ENCODE peak calls at places on chromosomes 2 and 18, in four cellular contexts. One of them, this sample, is unnamed.
A peak's percentile ranks its signal among the peaks of the same experiment; 100 is the strongest.

GRCh38 chr2:40032650-40033319 is 253.7 kb upstream of the THUMPD2 start:
- DNase-seq in SK-N-SH: no peak
- DNase-seq in HCT116: no peak
- DNase-seq in GM23338: no peak
- DNase-seq in this sample: no peak

GRCh38 chr2:18378020-18378653 is 182.3 kb downstream of the RDH14 start:
- DNase-seq in GM23338: peak; percentile 65
- DNase-seq in HCT116: peak; percentile 19
- DNase-seq in SK-N-SH: peak; percentile 62
- DNase-seq in this sample: no peak

GRCh38 chr2:111627256-111627655 is 256.7 kb downstream of the ANAPC1 start:
- DNase-seq in SK-N-SH: no peak
- DNase-seq in GM23338: no peak
- DNase-seq in HCT116: no peak
- DNase-seq in this sample: no peak

GRCh38 chr2:54710216-54710615 is 13.2 kb upstream of the EML6 start:
- DNase-seq in SK-N-SH: no peak
- DNase-seq in GM23338: no peak
- DNase-seq in HCT116: no peak
- DNase-seq in this sample: no peak

GRCh38 chr18:3140342-3140741 is 79.4 kb downstream of the MYOM1 start:
- DNase-seq in GM23338: no peak
- DNase-seq in HCT116: no peak
- DNase-seq in SK-N-SH: no peak
- DNase-seq in this sample: no peak

GRCh38 chr2:70935468-70936164 is at the start of gene ATP6V1B1:
- DNase-seq in GM23338: peak; percentile 59
- DNase-seq in SK-N-SH: no peak
- DNase-seq in HCT116: no peak
- DNase-seq in this sample: peak; percentile 58

GRCh38 chr18:46387426-46388131 is 269.4 kb downstream of the LOXHD1 start:
- DNase-seq in SK-N-SH: peak; percentile 38
- DNase-seq in HCT116: no peak
- DNase-seq in GM23338: no peak
- DNase-seq in this sample: no peak

GRCh38 chr2:231904161-231904611 is 22.0 kb downstream of the NPPC start:
- DNase-seq in GM23338: no peak
- DNase-seq in SK-N-SH: no peak
- DNase-seq in HCT116: no peak
- DNase-seq in this sample: no peak

GRCh38 chr2:28305202-28305601 is 87.5 kb upstream of the FOSL2 start:
- DNase-seq in HCT116: no peak
- DNase-seq in GM23338: no peak
- DNase-seq in SK-N-SH: no peak
- DNase-seq in this sample: no peak

GRCh38 chr2:11343626-11344341 is 652 bp downstream of the ROCK2 start:
- DNase-seq in SK-N-SH: peak; percentile 81
- DNase-seq in GM23338: peak; percentile 70
- DNase-seq in HCT116: no peak
- DNase-seq in this sample: no peak

GRCh38 chr2:203710211-203710610 is 3.8 kb downstream of the CD28 start:
- DNase-seq in GM23338: no peak
- DNase-seq in HCT116: no peak
- DNase-seq in SK-N-SH: no peak
- DNase-seq in this sample: no peak

GRCh38 chr2:203707530-203707929 is 1.1 kb downstream of the CD28 start:
- DNase-seq in SK-N-SH: no peak
- DNase-seq in GM23338: no peak
- DNase-seq in HCT116: no peak
- DNase-seq in this sample: no peak

GRCh38 chr2:203708846-203709815 is 2.7 kb downstream of the CD28 start:
- DNase-seq in GM23338: no peak
- DNase-seq in SK-N-SH: no peak
- DNase-seq in HCT116: no peak
- DNase-seq in this sample: no peak

GRCh38 chr2:203705184-203705583 is 1.3 kb upstream of the CD28 start:
- DNase-seq in HCT116: no peak
- DNase-seq in GM23338: no peak
- DNase-seq in SK-N-SH: no peak
- DNase-seq in this sample: no peak

GRCh38 chr2:203706403-203706802 is at the start of gene CD28:
- DNase-seq in SK-N-SH: no peak
- DNase-seq in HCT116: no peak
- DNase-seq in GM23338: no peak
- DNase-seq in this sample: no peak
- TF ChIP-seq POLR2AphosphoS5 in SK-N-SH: no peak
- TF ChIP-seq POLR2AphosphoS5 in HCT116: no peak
- TF ChIP-seq POLR2AphosphoS5 in GM23338: no peak
- TF ChIP-seq POLR2AphosphoS5 in this sample: peak; percentile 40

GRCh38 chr2:26685312-26685711 is 7.2 kb upstream of the KCNK3 start:
- DNase-seq in HCT116: no peak
- DNase-seq in GM23338: no peak
- DNase-seq in SK-N-SH: peak; percentile 83
- DNase-seq in this sample: no peak
- TF ChIP-seq CTCF in HCT116: no peak
- TF ChIP-seq CTCF in GM23338: no peak
- TF ChIP-seq CTCF in SK-N-SH: no peak
- TF ChIP-seq CTCF in this sample: no peak

GRCh38 chr2:227153307-227153706 is 10.7 kb downstream of the COL4A4 start:
- DNase-seq in SK-N-SH: no peak
- DNase-seq in GM23338: no peak
- DNase-seq in HCT116: no peak
- DNase-seq in this sample: no peak
- H3K27ac ChIP-seq in SK-N-SH: no peak overlapping the region
- H3K27ac ChIP-seq in GM23338: no peak overlapping the region
- H3K27ac ChIP-seq in HCT116: no peak overlapping the region
- H3K27ac ChIP-seq in this sample: no peak overlapping the region

DNA sequence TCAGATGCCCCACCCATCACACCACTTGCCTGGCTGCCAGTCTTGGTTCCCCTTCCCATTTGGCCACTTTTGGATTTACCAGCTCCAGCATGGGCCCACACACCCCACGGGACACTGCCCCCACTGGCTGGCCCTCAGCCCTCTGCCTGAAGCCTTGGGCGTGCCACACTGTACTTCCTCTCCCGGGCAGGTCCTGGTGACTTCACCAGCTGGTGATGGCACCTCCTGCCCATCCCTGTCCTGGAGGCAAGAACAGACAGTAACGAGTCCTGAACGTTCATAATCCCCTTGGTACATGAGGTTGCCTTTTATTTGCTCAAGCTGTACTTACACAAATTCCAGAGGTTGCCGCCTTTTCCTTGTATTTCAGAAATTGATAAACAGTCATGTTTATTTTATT is 81.1 kb downstream of the TMEM17 start:
- DNase-seq in HCT116: no peak
- DNase-seq in SK-N-SH: no peak
- DNase-seq in GM23338: no peak
- DNase-seq in this sample: no peak
- TF ChIP-seq POLR2AphosphoS5 in HCT116: no peak
- TF ChIP-seq POLR2AphosphoS5 in SK-N-SH: no peak
- TF ChIP-seq POLR2AphosphoS5 in GM23338: no peak
- TF ChIP-seq POLR2AphosphoS5 in this sample: no peak

GRCh38 chr2:74333175-74333574 is 10.0 kb downstream of the SLC4A5 start:
- DNase-seq in GM23338: peak; percentile 77
- DNase-seq in HCT116: peak; percentile 19
- DNase-seq in SK-N-SH: peak; percentile 22
- DNase-seq in this sample: no peak
- TF ChIP-seq CTCF in GM23338: peak; percentile 86
- TF ChIP-seq CTCF in HCT116: peak; percentile 61
- TF ChIP-seq CTCF in SK-N-SH: peak; percentile 47
- TF ChIP-seq CTCF in this sample: no peak

DNA sequence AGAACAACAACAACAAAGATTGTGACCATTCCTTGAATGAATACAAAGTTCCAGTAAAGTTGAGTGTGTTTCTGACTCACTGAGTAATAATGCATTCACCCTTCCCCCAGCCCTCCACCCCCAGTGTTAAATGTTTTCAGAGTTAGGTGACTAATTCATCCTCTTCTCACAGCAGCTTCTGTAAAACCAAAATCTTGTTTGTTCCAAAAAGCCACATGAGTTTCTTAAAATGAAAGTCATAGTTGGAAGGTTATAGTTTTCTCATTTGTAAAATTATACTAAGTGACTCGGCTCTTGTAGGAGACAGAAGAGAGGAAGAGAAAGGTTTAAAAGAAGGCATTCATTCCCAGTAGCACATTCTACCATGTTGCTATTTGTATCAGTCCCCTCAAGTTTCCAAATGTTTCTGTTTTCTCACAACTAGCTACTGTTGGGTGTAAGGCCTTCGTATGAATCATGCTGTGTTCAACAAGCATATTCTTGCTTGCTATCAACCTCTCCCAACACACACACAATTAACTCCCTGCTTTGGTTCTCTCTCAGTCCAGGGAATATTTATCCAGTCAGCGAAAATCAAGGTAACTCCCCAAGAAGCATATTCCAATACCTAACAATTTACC is 75.3 kb downstream of the MBD2 start:
- DNase-seq in HCT116: peak; percentile 63
- DNase-seq in GM23338: peak; percentile 14
- DNase-seq in SK-N-SH: no peak
- DNase-seq in this sample: no peak
- H3K27ac ChIP-seq in HCT116: peak overlapping the region; percentile 74
- H3K27ac ChIP-seq in GM23338: no peak overlapping the region
- H3K27ac ChIP-seq in SK-N-SH: peak overlapping the region; percentile 67
- H3K27ac ChIP-seq in this sample: no peak overlapping the region

DNA sequence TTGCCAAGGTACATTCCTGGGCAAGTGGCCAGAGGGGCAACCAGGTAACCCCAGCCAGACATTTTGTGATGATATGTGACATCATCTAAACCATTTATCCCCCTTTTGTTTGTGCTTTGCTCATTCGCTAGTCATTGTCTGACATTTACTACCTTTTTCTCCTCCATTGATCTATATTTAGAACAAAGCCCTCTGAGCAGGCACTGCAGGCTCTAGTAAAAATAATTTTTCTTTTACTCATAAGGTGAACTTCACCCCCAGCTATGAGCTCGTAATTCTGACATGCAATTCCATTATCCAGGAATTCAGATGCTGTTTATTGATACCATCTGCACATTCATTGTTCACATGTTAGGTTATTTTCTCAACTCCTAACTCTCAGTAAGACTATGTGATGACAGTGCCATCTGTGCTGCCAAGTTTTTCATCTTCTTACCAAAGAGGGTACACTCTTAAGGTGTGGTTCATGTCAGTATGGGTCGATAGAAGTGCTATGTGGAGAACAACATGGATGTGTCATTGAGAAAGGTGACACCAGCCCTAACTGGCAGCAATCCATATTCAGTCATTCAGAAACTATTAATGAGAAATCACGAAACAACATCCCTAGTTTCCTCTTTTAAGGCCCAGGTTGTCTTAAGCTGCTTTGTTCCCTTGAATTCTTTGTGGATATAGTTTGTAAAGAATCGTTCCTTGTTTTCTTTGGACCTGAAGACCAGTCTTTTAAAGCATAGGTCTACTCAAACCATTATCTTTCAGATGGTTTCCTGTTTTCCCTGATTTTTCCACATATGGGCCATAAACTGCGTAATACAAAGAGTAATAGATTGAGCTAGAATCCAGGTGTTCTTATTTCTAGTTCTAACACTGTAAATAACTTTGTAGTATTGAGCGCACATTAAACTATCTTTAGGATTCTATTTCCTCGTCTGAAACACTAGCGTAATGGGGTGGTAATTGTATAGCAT is 978.1 kb upstream of the CDH2 start:
- DNase-seq in GM23338: no peak
- DNase-seq in HCT116: peak; percentile 66
- DNase-seq in SK-N-SH: no peak
- DNase-seq in this sample: peak; percentile 27
- TF ChIP-seq POLR2AphosphoS5 in GM23338: no peak
- TF ChIP-seq POLR2AphosphoS5 in HCT116: no peak
- TF ChIP-seq POLR2AphosphoS5 in SK-N-SH: peak; percentile 72
- TF ChIP-seq POLR2AphosphoS5 in this sample: no peak

GRCh38 chr18:70578480-70578879 is 289.6 kb downstream of the SOCS6 start:
- DNase-seq in SK-N-SH: no peak
- DNase-seq in GM23338: no peak
- DNase-seq in HCT116: no peak
- DNase-seq in this sample: no peak
- TF ChIP-seq CTCF in SK-N-SH: no peak
- TF ChIP-seq CTCF in GM23338: no peak
- TF ChIP-seq CTCF in HCT116: no peak
- TF ChIP-seq CTCF in this sample: no peak

GRCh38 chr2:179106342-179107178 is 56.6 kb upstream of the CCDC141 start:
- DNase-seq in HCT116: peak; percentile 83
- DNase-seq in GM23338: no peak
- DNase-seq in SK-N-SH: peak; percentile 3
- DNase-seq in this sample: peak; percentile 45
- H3K27ac ChIP-seq in HCT116: no peak overlapping the region
- H3K27ac ChIP-seq in GM23338: no peak overlapping the region
- H3K27ac ChIP-seq in SK-N-SH: no peak overlapping the region
- H3K27ac ChIP-seq in this sample: peak overlapping the region; percentile 45

DNA sequence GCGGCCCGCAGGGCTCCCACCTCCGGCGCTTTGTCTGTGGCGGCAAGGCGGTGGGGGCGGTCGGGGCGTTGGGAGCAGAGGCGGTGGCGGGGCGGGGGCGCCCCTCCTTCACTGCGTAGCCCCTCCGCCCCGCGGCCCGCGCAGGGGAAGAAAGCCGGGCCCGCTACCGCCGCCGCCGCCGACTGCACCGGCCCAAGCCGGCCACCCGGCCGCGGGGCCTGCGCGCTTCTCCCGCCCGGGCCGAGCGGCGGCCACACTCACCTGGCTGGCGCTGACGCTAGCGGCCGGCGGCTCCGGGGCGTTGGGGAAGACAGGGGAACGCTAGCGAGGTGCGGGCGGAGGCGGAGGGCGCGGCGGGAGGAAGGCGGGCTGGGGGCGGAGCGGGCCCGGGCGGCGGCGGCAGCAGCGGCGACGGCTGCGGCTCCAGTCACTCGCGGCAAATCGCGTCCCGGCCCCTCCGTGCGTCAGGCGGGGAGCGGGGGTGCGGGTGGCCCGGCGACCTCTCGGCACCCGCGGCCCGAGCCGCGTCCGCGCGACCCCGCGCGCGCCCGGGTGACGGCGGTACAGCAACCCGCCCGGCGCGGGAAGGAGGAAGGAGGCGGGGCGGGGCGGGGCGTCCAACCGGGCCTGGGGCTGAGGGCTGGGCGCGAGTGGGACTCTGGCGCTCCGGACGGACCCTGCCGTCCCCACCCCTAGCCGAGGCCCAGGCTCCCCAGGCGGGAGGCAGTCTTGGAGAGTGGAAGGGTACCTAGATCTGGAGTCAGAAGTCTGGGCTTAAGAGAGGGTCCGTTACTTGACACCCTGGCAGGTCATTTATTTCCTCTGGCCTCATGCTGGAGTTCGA is at the start of gene SESTD1:
- DNase-seq in GM23338: peak; percentile 74
- DNase-seq in HCT116: no peak
- DNase-seq in SK-N-SH: peak; percentile 91
- DNase-seq in this sample: peak; percentile 45
- TF ChIP-seq POLR2AphosphoS5 in GM23338: no peak
- TF ChIP-seq POLR2AphosphoS5 in HCT116: peak; percentile 28
- TF ChIP-seq POLR2AphosphoS5 in SK-N-SH: no peak
- TF ChIP-seq POLR2AphosphoS5 in this sample: no peak